ENCODE peak calls at places on chromosomes 5 and 9, in seven cellular contexts. G is adipocyte; L is activated CD8-positive, alpha-beta memory T cell treated with anti-CD3 and anti-CD28 coated beads for 1 hour; U is stimulated activated CD8-positive, alpha-beta memory T cell treated with anti-CD3 and anti-CD28 coated beads, Interleukin-2, amount 100 ng/mL, for 48 hours; J is NCI-H1930; I is KBM-7; S is A549. P is an unnamed sample.

GRCh38 chr9:114911167-114911821 is 19.1 kb downstream of the TNFSF8 start:
- DNase-seq in G (peak), L (no peak), U (no peak), J (no peak), I (peak), S (peak), P (no peak)

GRCh38 chr5:73901045-73901444 is 275.0 kb downstream of the ARHGEF28 start:
- DNase-seq in G (no peak), L (no peak), U (no peak), J (no peak), I (no peak), S (peak), P (peak)

GRCh38 chr5:122262107-122262506 is 49.9 kb upstream of the SNCAIP start:
- DNase-seq in G (peak), L (no peak), U (no peak), J (no peak), I (no peak), S (no peak), P (no peak)

GRCh38 chr5:1239514-1240251 is 14.5 kb downstream of the SLC6A18 start:
- DNase-seq in G (no peak), L (no peak), U (no peak), J (no peak), I (no peak), S (no peak), P (peak)

GRCh38 chr5:101012880-101013279 is 109.8 kb upstream of the ST8SIA4 start:
- DNase-seq in G (no peak), L (no peak), U (no peak), J (no peak), I (no peak), S (no peak), P (no peak)

GRCh38 chr9:97470076-97470475 is 31.4 kb upstream of the TMOD1 start:
- DNase-seq in G (no peak), L (no peak), U (no peak), J (no peak), I (no peak), S (no peak), P (no peak)

GRCh38 chr9:124018731-124019697 is 7.4 kb downstream of the LHX2 start:
- DNase-seq in G (no peak), L (no peak), U (no peak), J (no peak), I (no peak), S (no peak), P (no peak)

GRCh38 chr5:176596689-176597416 is 13.1 kb downstream of the GPRIN1 start:
- DNase-seq in G (no peak), L (peak), U (peak), J (no peak), I (peak), S (no peak), P (peak)

GRCh38 chr5:179549973-179550510 is 312 bp upstream of the RUFY1 start:
- DNase-seq in G (no peak), L (no peak), U (peak), J (no peak), I (peak), S (no peak), P (no peak)

GRCh38 chr5:134145779-134146581 is 30.8 kb downstream of the SKP1 start:
- DNase-seq in G (peak), L (peak), U (peak), J (no peak), I (peak), S (peak), P (peak)

GRCh38 chr5:180644129-180644824 is 5.1 kb downstream of the FLT4 start:
- DNase-seq in G (no peak), L (no peak), U (no peak), J (no peak), I (no peak), S (no peak), P (no peak)

GRCh38 chr9:126755325-126755875 is 49.4 kb upstream of the ZBTB43 start:
- DNase-seq in G (no peak), L (no peak), U (no peak), J (no peak), I (no peak), S (no peak), P (no peak)

GRCh38 chr5:132057498-132058255 is 2.8 kb upstream of the IL3 start:
- DNase-seq in G (no peak), L (no peak), U (no peak), J (no peak), I (no peak), S (no peak), P (no peak)

GRCh38 chr9:123562844-123563346 is 206.9 kb downstream of the CRB2 start:
- DNase-seq in G (peak), L (no peak), U (peak), J (no peak), I (no peak), S (no peak), P (no peak)

GRCh38 chr9:104577263-104577662 is 8.3 kb downstream of the OR13C8 start:
- DNase-seq in G (no peak), L (no peak), U (no peak), J (no peak), I (no peak), S (no peak), P (no peak)

GRCh38 chr9:36746415-36746814 is 173.7 kb downstream of the MELK start:
- DNase-seq in G (no peak), L (no peak), U (no peak), J (no peak), I (no peak), S (no peak), P (no peak)

GRCh38 chr5:151063136-151063544 is 17.7 kb downstream of the TNIP1 start:
- DNase-seq in G (peak), L (no peak), U (no peak), J (no peak), I (peak), S (peak), P (no peak)

GRCh38 chr9:68895741-68896478 is 118.0 kb downstream of the PRKACG start:
- DNase-seq in G (no peak), L (no peak), U (no peak), J (no peak), I (no peak), S (no peak), P (no peak)

GRCh38 chr9:137022620-137023008 is 5.4 kb downstream of the ABCA2 start:
- DNase-seq in G (no peak), L (no peak), U (no peak), J (no peak), I (no peak), S (no peak), P (no peak)

GRCh38 chr5:138438724-138439536 is at the start of gene REEP2:
- DNase-seq in G (peak), L (peak), U (peak), J (peak), I (peak), S (peak), P (no peak)

GRCh38 chr9:4517274-4517673 is 27.0 kb downstream of the SLC1A1 start:
- DNase-seq in G (no peak), L (no peak), U (no peak), J (no peak), I (no peak), S (no peak), P (no peak)

GRCh38 chr9:108784128-108784490 is 71.7 kb downstream of the ACTL7B start:
- DNase-seq in G (no peak), L (no peak), U (no peak), J (no peak), I (peak), S (no peak), P (no peak)

GRCh38 chr9:35010351-35010958 is 20.9 kb downstream of the DNAJB5 start:
- DNase-seq in G (no peak), L (no peak), U (no peak), J (no peak), I (no peak), S (no peak), P (no peak)

GRCh38 chr9:122376791-122377190 is 6.0 kb downstream of the PTGS1 start:
- DNase-seq in G (no peak), L (no peak), U (no peak), J (no peak), I (no peak), S (no peak), P (no peak)

GRCh38 chr5:79189439-79190234 is 46.3 kb upstream of the JMY start:
- DNase-seq in G (peak), L (no peak), U (no peak), J (no peak), I (no peak), S (no peak), P (no peak)

GRCh38 chr5:163496286-163496685 is 9.1 kb upstream of the MAT2B start:
- DNase-seq in G (peak), L (no peak), U (no peak), J (no peak), I (no peak), S (no peak), P (no peak)

GRCh38 chr9:95005276-95006141 is 279.0 kb downstream of the AOPEP start:
- DNase-seq in G (peak), L (no peak), U (no peak), J (no peak), I (peak), S (no peak), P (peak)

GRCh38 chr5:9431496-9432258 is 114.2 kb downstream of the SEMA5A start:
- DNase-seq in G (peak), L (no peak), U (no peak), J (no peak), I (no peak), S (no peak), P (no peak)

GRCh38 chr9:98861881-98862501 is 54.5 kb downstream of the GALNT12 start:
- DNase-seq in G (peak), L (no peak), U (no peak), J (no peak), I (no peak), S (no peak), P (no peak)

GRCh38 chr9:127935765-127936221 is 1.9 kb downstream of the DPM2 start:
- DNase-seq in G (no peak), L (no peak), U (no peak), J (no peak), I (no peak), S (no peak), P (no peak)

GRCh38 chr5:160245506-160246100 is 16.3 kb downstream of the FABP6 start:
- DNase-seq in G (no peak), L (no peak), U (no peak), J (no peak), I (no peak), S (no peak), P (no peak)

GRCh38 chr5:75640395-75640794 is 29.1 kb downstream of the ANKDD1B start:
- DNase-seq in G (peak), L (no peak), U (no peak), J (no peak), I (no peak), S (no peak), P (no peak)

GRCh38 chr5:77990020-77990419 is 213.9 kb upstream of the TBCA start:
- DNase-seq in G (no peak), L (no peak), U (no peak), J (no peak), I (no peak), S (no peak), P (no peak)

P was measured in left colon.